ENCODE peak calls at places on chromosomes 16 and 17, in eight cellular contexts. X is SK-N-SH, C is tibial nerve, W is transverse colon, T is ovary, J is suprapubic skin, V is stomach, B is sigmoid colon. N is an unnamed sample. For H3K4me1, the result is how much of the 10 kb centered on the place peaks cover.

GRCh38 chr16:63461248-63461841 is 1425.1 kb upstream of the CDH8 start:
- DNase-seq in V (no peak), X (peak), J (no peak), B (no peak), T (no peak), W (no peak), C (no peak), N (no peak)

GRCh38 chr16:88377961-88378360 is 4.8 kb upstream of the ZNF469 start:
- DNase-seq in W (no peak), C (no peak), V (no peak), T (peak), X (no peak), J (no peak), B (peak), N (peak)

GRCh38 chr16:81318711-81319110 is 3.9 kb downstream of the GAN start:
- DNase-seq in T (no peak), J (no peak), X (no peak), C (no peak), V (no peak), W (no peak), B (no peak), N (no peak)

GRCh38 chr17:76170114-76170513 is 29.1 kb upstream of the FOXJ1 start:
- DNase-seq in V (no peak), X (no peak), T (no peak), W (no peak), J (no peak), B (no peak), C (no peak), N (no peak)

GRCh38 chr17:42276609-42277341 is 584 bp upstream of the STAT5B start:
- DNase-seq in T (peak), C (peak), W (peak), V (peak), J (peak), B (peak), X (peak), N (peak)

GRCh38 chr17:74123866-74124265 is 79.6 kb upstream of the RPL38 start:
- DNase-seq in W (no peak), T (no peak), V (no peak), J (peak), X (no peak), B (no peak), C (no peak), N (no peak)

GRCh38 chr16:54720259-54720658 is 210.4 kb upstream of the IRX5 start:
- DNase-seq in C (no peak), T (no peak), V (no peak), X (no peak), B (no peak), W (no peak), J (no peak), N (no peak)

GRCh38 chr16:78955206-78955605 is 645.3 kb downstream of the MAF start:
- DNase-seq in X (no peak), V (no peak), C (no peak), J (no peak), B (no peak), T (no peak), W (no peak), N (no peak)

GRCh38 chr17:58870747-58871146 is 115.1 kb downstream of the PPM1E start:
- DNase-seq in B (no peak), W (no peak), T (no peak), X (no peak), V (no peak), C (no peak), J (no peak), N (no peak)

GRCh38 chr16:84348386-84348785 is 20.0 kb upstream of the ATP2C2 start:
- DNase-seq in B (no peak), J (no peak), W (no peak), C (no peak), V (no peak), T (no peak), X (no peak), N (no peak)

GRCh38 chr16:8921626-8921984 is 39.5 kb downstream of the LITAFD start:
- DNase-seq in B (no peak), W (no peak), X (no peak), V (no peak), C (no peak), J (no peak), T (no peak), N (no peak)

GRCh38 chr17:75571197-75571884 is 16.3 kb upstream of the MYO15B start:
- DNase-seq in X (no peak), B (peak), C (no peak), T (no peak), J (no peak), W (peak), V (peak), N (peak)

GRCh38 chr17:52762794-52763167 is 604.3 kb upstream of the CA10 start:
- DNase-seq in B (no peak), J (no peak), W (no peak), C (no peak), X (no peak), V (no peak), T (no peak), N (no peak)

GRCh38 chr17:1630662-1631061 is 2.0 kb upstream of the SLC43A2 start:
- DNase-seq in C (no peak), W (no peak), V (no peak), X (no peak), T (no peak), J (no peak), B (no peak), N (no peak)

GRCh38 chr17:1627987-1628855 is at the start of gene SLC43A2:
- DNase-seq in B (peak), X (peak), C (peak), J (no peak), V (peak), W (peak), T (peak), N (peak)

GRCh38 chr17:1627219-1627986 is 1.2 kb downstream of the SLC43A2 start:
- DNase-seq in V (no peak), X (no peak), C (no peak), B (no peak), J (no peak), W (peak), T (no peak), N (no peak)

GRCh38 chr17:1628856-1629646 is 417 bp upstream of the SLC43A2 start:
- DNase-seq in C (peak), X (peak), B (peak), V (peak), T (peak), W (peak), J (peak), N (peak)

GRCh38 chr17:1629647-1630310 is 1.1 kb upstream of the SLC43A2 start:
- DNase-seq in W (peak), T (no peak), C (no peak), B (peak), X (peak), J (no peak), V (peak), N (peak)
- H3K27ac ChIP-seq in W (peak), T (no peak), C (peak), B (peak), X (peak), J (peak), V (peak), N (peak)

GRCh38 chr16:16071631-16072244 is 122.3 kb downstream of the ABCC1 start:
- DNase-seq in J (no peak), X (no peak), T (peak), C (no peak), V (peak), W (no peak), B (no peak), N (no peak)
- TF ChIP-seq EP300 in J (no peak), X (no peak), T (no peak), C (no peak), V (no peak), W (no peak), B (no peak), N (no peak)

DNA sequence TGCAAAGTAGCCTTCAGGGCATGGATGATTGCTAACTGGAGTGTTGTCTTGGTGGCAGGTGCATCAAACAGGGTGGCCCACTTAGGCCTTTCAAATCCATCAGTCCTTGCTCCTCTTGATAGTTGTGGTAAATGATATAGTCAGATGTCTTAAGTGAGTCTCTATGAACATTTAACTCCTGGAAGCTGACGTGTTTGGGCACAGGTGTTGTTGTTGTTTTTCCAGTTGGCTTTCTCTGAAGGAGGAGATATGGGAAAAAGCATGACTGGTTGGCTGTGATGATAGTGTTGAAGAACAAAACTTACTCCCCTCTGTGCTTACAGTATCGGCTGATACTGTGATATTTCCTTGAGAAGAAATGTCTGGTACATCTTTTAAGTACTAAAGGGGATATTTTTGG is 18.0 kb downstream of the TNRC6A start:
- DNase-seq in T (no peak), J (no peak), V (no peak), X (no peak), B (no peak), W (no peak), C (no peak), N (no peak)
- H3K4me1 ChIP-seq in T (under half), J (half or more), V (under half), X (under half), B (half or more), W (under half), C (under half), N (half or more)

GRCh38 chr17:8173871-8174322 is 2.3 kb downstream of the TMEM107 start:
- DNase-seq in W (peak), X (no peak), B (no peak), T (no peak), C (no peak), V (no peak), J (no peak), N (no peak)
- H3K27ac ChIP-seq in W (peak), X (peak), B (peak), T (peak), C (peak), V (peak), J (peak), N (peak)

GRCh38 chr17:67044940-67045339 is 586 bp downstream of the CACNG1 start:
- DNase-seq in T (no peak), X (peak), B (no peak), J (no peak), V (no peak), C (no peak), W (no peak), N (no peak)
- TF ChIP-seq EP300 in T (no peak), X (no peak), B (no peak), J (no peak), V (no peak), C (no peak), W (no peak), N (no peak)

GRCh38 chr17:44769647-44770084 is 10.9 kb downstream of the ADAM11 start:
- DNase-seq in T (no peak), V (no peak), J (no peak), X (no peak), B (no peak), W (no peak), C (no peak), N (no peak)

GRCh38 chr17:44767493-44767892 is 8.7 kb downstream of the ADAM11 start:
- DNase-seq in T (no peak), B (no peak), C (no peak), W (no peak), V (no peak), J (no peak), X (no peak), N (no peak)

GRCh38 chr17:44769230-44769629 is 10.4 kb downstream of the ADAM11 start:
- DNase-seq in X (no peak), V (no peak), J (no peak), W (no peak), T (no peak), C (no peak), B (no peak), N (peak)

GRCh38 chr17:44770526-44770925 is 11.7 kb downstream of the ADAM11 start:
- DNase-seq in J (no peak), V (no peak), C (no peak), B (no peak), W (no peak), T (no peak), X (no peak), N (no peak)

DNA sequence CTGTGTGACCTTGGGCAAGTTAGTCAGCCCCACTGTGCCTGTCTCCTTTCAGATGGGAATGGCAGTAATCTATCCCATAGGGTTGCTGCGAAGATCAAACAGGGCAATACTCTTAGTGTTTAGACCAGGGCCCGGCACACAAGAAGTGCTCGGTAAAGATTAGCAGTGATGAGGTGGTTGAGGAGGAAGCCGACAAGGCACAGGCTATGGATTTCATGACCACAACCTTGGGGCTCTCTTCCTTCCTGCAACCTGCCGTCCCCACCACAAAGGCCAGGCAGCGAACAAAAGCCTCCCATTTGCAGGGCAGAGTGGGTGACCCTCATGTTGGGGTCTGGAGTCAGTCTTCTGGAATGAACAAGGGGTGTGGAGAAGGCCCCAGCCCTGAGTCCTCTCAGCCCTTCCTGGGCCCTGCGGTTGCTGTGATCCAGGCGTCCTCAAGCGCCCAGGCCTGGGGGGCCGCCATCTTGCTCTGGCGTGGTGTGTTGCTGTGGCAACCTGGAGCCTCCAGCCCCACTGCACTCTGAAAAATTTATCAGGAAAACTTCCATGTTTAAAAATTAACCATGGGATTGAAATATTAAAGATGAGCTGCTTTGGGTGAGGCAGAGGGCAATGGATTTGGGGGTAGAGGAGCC is 9.8 kb downstream of the ADAM11 start:
- DNase-seq in V (no peak), X (no peak), C (no peak), W (no peak), B (no peak), J (no peak), T (no peak), N (peak)
- H3K4me1 ChIP-seq in V (under half), X (under half), C (under half), W (under half), B (under half), J (under half), T (under half), N (under half)

N was measured in upper lobe of left lung.